ENCODE peak calls at places on chromosome 13, in five cellular contexts. D is chondrocyte, H is hepatocyte, G is HFF-Myc, B is breast epithelium. U is an unnamed sample.

GRCh38 chr13:26786651-26787295 is 26.2 kb upstream of the GPR12 start:
- DNase-seq in B (no peak), D (no peak), H (no peak), G (no peak), U (no peak)

GRCh38 chr13:111911141-111911720 is 155.7 kb upstream of the SOX1 start:
- DNase-seq in H (peak; percentile 1), D (no peak), G (no peak), B (no peak), U (no peak)

GRCh38 chr13:32300920-32301319 is 14.2 kb downstream of the ZAR1L start:
- DNase-seq in B (no peak), G (no peak), D (no peak), H (no peak), U (no peak)

GRCh38 chr13:41660426-41660825 is 203.1 kb downstream of the RGCC start:
- DNase-seq in B (no peak), D (no peak), G (no peak), H (no peak), U (no peak)

GRCh38 chr13:114119196-114119595 is 13.2 kb downstream of the RASA3 start:
- DNase-seq in G (peak; percentile 88), D (peak; percentile 60), H (peak; percentile 80), B (no peak), U (no peak)

GRCh38 chr13:42580644-42581043 is 6.7 kb downstream of the TNFSF11 start:
- DNase-seq in D (no peak), G (no peak), H (no peak), B (no peak), U (no peak)

GRCh38 chr13:114143806-114144605 is 11.6 kb upstream of the RASA3 start:
- DNase-seq in B (peak; percentile 47), H (peak; percentile 60), G (no peak), D (peak; percentile 85), U (no peak)

GRCh38 chr13:78875792-78876580 is 217.0 kb upstream of the OBI1 start:
- DNase-seq in G (no peak), H (no peak), B (no peak), D (peak; percentile 75), U (no peak)

GRCh38 chr13:74708629-74709028 is 574.4 kb upstream of the KLF12 start:
- DNase-seq in G (no peak), H (no peak), D (no peak), B (no peak), U (no peak)

GRCh38 chr13:89255844-89256406 is 1584.8 kb downstream of the SLITRK5 start:
- DNase-seq in G (no peak), B (no peak), D (no peak), H (no peak), U (no peak)

GRCh38 chr13:110576736-110577476 is 15.4 kb upstream of the RAB20 start:
- DNase-seq in G (no peak), B (no peak), D (no peak), H (no peak), U (no peak)

GRCh38 chr13:65679240-65679639 is 1550.9 kb downstream of the PCDH9 start:
- DNase-seq in H (no peak), G (no peak), D (no peak), B (no peak), U (no peak)

GRCh38 chr13:98978280-98978679 is 416 bp upstream of the DOCK9 start:
- DNase-seq in G (peak; percentile 69), H (no peak), B (no peak), D (no peak), U (no peak)

GRCh38 chr13:104641309-104641708 is 1575.1 kb upstream of the SLC10A2 start:
- DNase-seq in B (no peak), G (no peak), D (no peak), H (no peak), U (no peak)

GRCh38 chr13:30053904-30054303 is 203.5 kb upstream of the UBL3 start:
- DNase-seq in H (no peak), D (no peak), B (no peak), G (no peak), U (no peak)

GRCh38 chr13:31775148-31775547 is 35.8 kb downstream of the RXFP2 start:
- DNase-seq in B (no peak), G (no peak), H (no peak), D (no peak), U (no peak)

GRCh38 chr13:46354143-46355087 is 32.6 kb downstream of the RUBCNL start:
- DNase-seq in D (no peak), G (peak; percentile 86), B (no peak), H (no peak), U (no peak)

GRCh38 chr13:107764012-107764411 is 451.3 kb downstream of the LIG4 start:
- DNase-seq in B (no peak), G (no peak), H (no peak), D (no peak), U (no peak)

GRCh38 chr13:27125357-27126282 is 46.0 kb downstream of the USP12 start:
- DNase-seq in H (no peak), G (no peak), B (no peak), D (no peak), U (no peak)

GRCh38 chr13:26664942-26665341 is 95.6 kb downstream of the GPR12 start:
- DNase-seq in G (no peak), B (no peak), H (no peak), D (no peak), U (no peak)

GRCh38 chr13:89688908-89689307 is 1658.6 kb upstream of the MIR17HG start:
- DNase-seq in D (no peak), B (no peak), H (no peak), G (no peak), U (no peak)

GRCh38 chr13:37127706-37128241 is 22.3 kb upstream of the CSNK1A1L start:
- DNase-seq in G (peak; percentile 52), H (no peak), B (no peak), D (no peak), U (no peak)

GRCh38 chr13:51811046-51811445 is 7.1 kb upstream of the DHRS12 start:
- DNase-seq in D (no peak), G (no peak), B (no peak), H (no peak), U (no peak)

GRCh38 chr13:114097893-114098688 is 34.3 kb downstream of the RASA3 start:
- DNase-seq in H (no peak), G (no peak), B (peak; percentile 47), D (peak; percentile 76), U (no peak)

GRCh38 chr13:50126378-50127016 is 111.3 kb downstream of the KCNRG start:
- DNase-seq in B (no peak), G (no peak), D (no peak), H (peak; percentile 56), U (no peak)

GRCh38 chr13:46184277-46184699 is 2.3 kb upstream of the LCP1 start:
- DNase-seq in D (no peak), H (peak; percentile 27), G (no peak), B (no peak), U (peak; percentile 67)

GRCh38 chr13:50463662-50464061 is 379.8 kb downstream of the DLEU7 start:
- DNase-seq in B (no peak), H (no peak), G (no peak), D (no peak), U (no peak)

GRCh38 chr13:94703721-94704314 is 8.5 kb downstream of the SOX21 start:
- DNase-seq in D (no peak), G (no peak), B (no peak), H (no peak), U (no peak)

GRCh38 chr13:78978381-78978998 is 319.5 kb upstream of the OBI1 start:
- DNase-seq in G (peak; percentile 26), B (no peak), H (peak; percentile 76), D (no peak), U (no peak)

GRCh38 chr13:74869846-74870245 is 612.1 kb downstream of the TBC1D4 start:
- DNase-seq in D (no peak), H (no peak), G (no peak), B (no peak), U (no peak)

GRCh38 chr13:109989686-109990085 is 203.3 kb upstream of the IRS2 start:
- DNase-seq in H (no peak), B (no peak), D (no peak), G (no peak), U (no peak)

GRCh38 chr13:69324109-69324886 is 783.3 kb upstream of the ATXN8OS start:
- DNase-seq in G (no peak), H (peak; percentile 39), B (no peak), D (no peak), U (no peak)

GRCh38 chr13:54637377-54637776 is 1608.8 kb downstream of the OLFM4 start:
- DNase-seq in H (peak; percentile 84), G (no peak), D (no peak), B (no peak), U (no peak)

GRCh38 chr13:80469841-80470378 is 129.0 kb upstream of the SPRY2 start:
- DNase-seq in H (peak; percentile 21), B (no peak), D (no peak), G (no peak), U (no peak)

GRCh38 chr13:77820431-77821149 is 98.0 kb downstream of the EDNRB start:
- DNase-seq in D (no peak), G (no peak), B (no peak), H (no peak), U (no peak)
- TF ChIP-seq CTCF in D (peak; percentile 8), G (no peak), B (no peak), H (no peak), U (no peak)

GRCh38 chr13:44223785-44224432 is 149.7 kb upstream of the SERP2 start:
- DNase-seq in B (no peak), H (no peak), D (no peak), G (no peak), U (no peak)

GRCh38 chr13:44219808-44220544 is 153.6 kb upstream of the SERP2 start:
- DNase-seq in H (no peak), D (no peak), B (no peak), G (no peak), U (no peak)

GRCh38 chr13:44220948-44221347 is 152.7 kb upstream of the SERP2 start:
- DNase-seq in H (no peak), D (no peak), B (no peak), G (no peak), U (no peak)

GRCh38 chr13:44221657-44222056 is 152.0 kb upstream of the SERP2 start:
- DNase-seq in D (no peak), B (no peak), H (no peak), G (no peak), U (no peak)

GRCh38 chr13:44218501-44219240 is 155.0 kb upstream of the SERP2 start:
- DNase-seq in B (peak; percentile 72), H (no peak), G (no peak), D (no peak), U (no peak)
- TF ChIP-seq CTCF in B (no peak), H (no peak), G (no peak), D (no peak), U (no peak)

GRCh38 chr13:28140433-28141125 is 2.2 kb downstream of the PAN3 start:
- DNase-seq in D (no peak), B (no peak), G (no peak), H (peak; percentile 6), U (no peak)

GRCh38 chr13:28138756-28139470 is 568 bp downstream of the PAN3 start:
- DNase-seq in B (peak; percentile 77), G (peak; percentile 77), D (no peak), H (peak; percentile 93), U (peak; percentile 84)

GRCh38 chr13:28136916-28137315 is 1.4 kb upstream of the PAN3 start:
- DNase-seq in G (no peak), D (no peak), B (no peak), H (peak; percentile 6), U (no peak)

GRCh38 chr13:28137556-28137955 is 789 bp upstream of the PAN3 start:
- DNase-seq in B (no peak), D (no peak), G (no peak), H (no peak), U (no peak)

GRCh38 chr13:28138012-28138755 is at the start of gene PAN3:
- DNase-seq in D (peak; percentile 97), B (peak; percentile 91), G (peak; percentile 56), H (peak; percentile 97), U (peak; percentile 90)
- TF ChIP-seq CTCF in D (peak; percentile 41), B (no peak), G (no peak), H (peak; percentile 11), U (peak; percentile 30)

GRCh38 chr13:21034602-21035190 is 26.7 kb downstream of the LATS2 start:
- DNase-seq in D (no peak), B (no peak), G (no peak), H (no peak), U (no peak)
- TF ChIP-seq CTCF in D (peak; percentile 45), B (no peak), G (no peak), H (no peak), U (no peak)